ENCODE peak calls at places on chromosomes 13 and 19, in nine cellular contexts. D, H, I, R, L, E, M, Q and A are unnamed samples.

GRCh38 chr13:99282264-99283231 is 24.4 kb upstream of the GPR18 start:
- DNase-seq in E (peak; percentile 23), Q (no peak), H (no peak), D (no peak), L (no peak), M (no peak), R (no peak), I (no peak), A (no peak)

GRCh38 chr13:100530645-100531044 is 57.9 kb downstream of the GGACT start:
- DNase-seq in H (no peak), I (no peak), L (no peak), Q (peak; percentile 20), R (no peak), E (peak; percentile 6), D (no peak), M (no peak), A (peak; percentile 65)

GRCh38 chr19:39032164-39032918 is at the start of gene FBXO27:
- DNase-seq in M (peak; percentile 14), H (peak; percentile 71), Q (peak; percentile 68), I (peak; percentile 65), D (no peak), L (peak; percentile 3), R (peak; percentile 68), E (peak; percentile 5), A (no peak)

GRCh38 chr13:38348890-38349289 is 761 bp upstream of the UFM1 start:
- DNase-seq in E (peak; percentile 72), M (peak; percentile 28), L (no peak), I (peak; percentile 23), Q (no peak), H (no peak), D (peak; percentile 22), R (no peak), A (no peak)

GRCh38 chr13:31020996-31021395 is 88.5 kb downstream of the TEX26 start:
- DNase-seq in E (no peak), I (no peak), R (no peak), M (no peak), L (no peak), D (no peak), H (no peak), Q (no peak), A (no peak)

GRCh38 chr19:23203841-23204344 is 46.3 kb downstream of the ZNF724 start:
- DNase-seq in H (no peak), E (peak; percentile 1), I (no peak), M (no peak), D (no peak), R (no peak), L (peak; percentile 16), Q (no peak), A (no peak)

GRCh38 chr19:33226550-33227241 is 1.0 kb upstream of the SLC7A10 start:
- DNase-seq in D (no peak), E (no peak), M (peak; percentile 18), I (peak; percentile 68), L (peak; percentile 94), R (no peak), Q (no peak), H (no peak), A (no peak)

GRCh38 chr13:94344126-94344863 is 135.2 kb downstream of the DCT start:
- DNase-seq in I (no peak), L (no peak), Q (no peak), R (no peak), D (no peak), M (no peak), H (no peak), E (peak; percentile 60), A (no peak)

GRCh38 chr13:32902898-32903297 is 113.3 kb upstream of the KL start:
- DNase-seq in Q (no peak), E (peak; percentile 59), L (peak; percentile 73), M (no peak), I (peak; percentile 19), D (no peak), H (peak; percentile 73), R (peak; percentile 42), A (no peak)

GRCh38 chr19:9791552-9792181 is 23.1 kb upstream of the ZNF846 start:
- DNase-seq in E (peak; percentile 96), Q (peak; percentile 93), I (peak; percentile 96), M (peak; percentile 93), L (peak; percentile 99), D (peak; percentile 98), H (peak; percentile 99), R (peak; percentile 83), A (peak; percentile 97)

GRCh38 chr19:4957981-4958380 is 10.9 kb upstream of the KDM4B start:
- DNase-seq in L (no peak), H (no peak), I (no peak), D (no peak), E (no peak), R (no peak), M (no peak), Q (no peak), A (no peak)

GRCh38 chr19:18725755-18726416 is 42.4 kb downstream of the CRTC1 start:
- DNase-seq in H (no peak), D (no peak), L (no peak), M (no peak), R (no peak), I (no peak), E (no peak), Q (no peak), A (no peak)

GRCh38 chr13:43516401-43516826 is 270.4 kb downstream of the ENOX1 start:
- DNase-seq in H (peak; percentile 51), E (no peak), Q (no peak), L (peak; percentile 90), I (peak; percentile 1), D (no peak), M (no peak), R (no peak), A (no peak)

GRCh38 chr19:55149078-55150003 is at the start of gene TNNT1:
- DNase-seq in I (peak; percentile 39), Q (no peak), R (no peak), D (no peak), E (no peak), H (no peak), L (no peak), M (no peak), A (no peak)